ENCODE peak calls at places on chromosomes 2 and 18, in eight cellular contexts. C, O, M, U, V, R, H and A are unnamed samples.

GRCh38 chr18:45254683-45255082 is 360.6 kb upstream of the SLC14A2 start:
- DNase-seq in O (no peak), R (peak), M (no peak), H (peak), U (no peak), V (no peak), C (no peak), A (no peak)

GRCh38 chr2:205806126-205806905 is 124.0 kb downstream of the NRP2 start:
- DNase-seq in R (peak), H (no peak), C (no peak), V (no peak), M (no peak), O (no peak), U (no peak), A (no peak)

GRCh38 chr18:58669731-58670379 is 1.4 kb upstream of the MALT1 start:
- DNase-seq in H (no peak), V (peak), U (peak), M (no peak), C (peak), O (no peak), R (no peak), A (no peak)

GRCh38 chr2:6524678-6525367 is 340.9 kb downstream of the CMPK2 start:
- DNase-seq in H (no peak), M (no peak), C (no peak), V (no peak), O (no peak), U (no peak), R (no peak), A (no peak)

GRCh38 chr2:120576509-120577474 is 158.9 kb upstream of the GLI2 start:
- DNase-seq in U (no peak), R (peak), V (peak), O (no peak), H (peak), M (no peak), C (no peak), A (no peak)

GRCh38 chr2:72933207-72933606 is 15.9 kb downstream of the EMX1 start:
- DNase-seq in V (no peak), U (no peak), O (no peak), H (no peak), R (no peak), M (no peak), C (no peak), A (no peak)

GRCh38 chr2:56047136-56047535 is 123.6 kb upstream of the EFEMP1 start:
- DNase-seq in M (no peak), R (no peak), U (no peak), H (no peak), O (no peak), C (no peak), V (no peak), A (no peak)

GRCh38 chr2:152508446-152508845 is 173.5 kb downstream of the FMNL2 start:
- DNase-seq in R (no peak), H (peak), O (no peak), M (no peak), C (no peak), U (peak), V (peak), A (no peak)

GRCh38 chr18:45626330-45627203 is 11.3 kb downstream of the SLC14A2 start:
- DNase-seq in R (no peak), V (no peak), O (no peak), M (no peak), H (peak), U (peak), C (peak), A (no peak)

GRCh38 chr2:42793314-42794270 is 1.2 kb upstream of the HAAO start:
- DNase-seq in U (peak), C (no peak), V (no peak), R (no peak), M (no peak), H (no peak), O (no peak), A (no peak)

GRCh38 chr2:108615480-108616090 is 81.3 kb downstream of the LIMS1 start:
- DNase-seq in U (no peak), H (no peak), C (no peak), V (no peak), M (no peak), R (no peak), O (no peak), A (no peak)

GRCh38 chr2:203580846-203581245 is 45.7 kb upstream of the RAPH1 start:
- DNase-seq in U (no peak), C (no peak), H (no peak), O (no peak), V (no peak), M (no peak), R (no peak), A (no peak)

GRCh38 chr18:7749510-7749981 is 182.4 kb downstream of the PTPRM start:
- DNase-seq in V (no peak), O (no peak), H (peak), U (no peak), C (no peak), M (no peak), R (no peak), A (no peak)

GRCh38 chr2:151260492-151261239 is 997 bp downstream of the RBM43 start:
- DNase-seq in H (peak), O (peak), C (no peak), V (no peak), M (no peak), U (no peak), R (no peak), A (no peak)

GRCh38 chr18:74949611-74950010 is 259.3 kb downstream of the PTGR3 start:
- DNase-seq in C (no peak), U (peak), R (no peak), V (no peak), H (no peak), M (no peak), O (no peak), A (no peak)

GRCh38 chr2:83730258-83730657 is 728.8 kb downstream of the SUCLG1 start:
- DNase-seq in C (no peak), U (no peak), R (no peak), O (no peak), V (no peak), H (no peak), M (no peak), A (no peak)

GRCh38 chr2:112749755-112750559 is 14.5 kb downstream of the CKAP2L start:
- DNase-seq in C (peak), H (peak), M (peak), O (peak), R (peak), V (no peak), U (peak), A (peak)

GRCh38 chr2:48205137-48205798 is 299.0 kb upstream of the FBXO11 start:
- DNase-seq in M (no peak), O (no peak), V (no peak), C (no peak), U (peak), R (no peak), H (peak), A (no peak)

GRCh38 chr2:239285071-239285931 is 115.5 kb downstream of the HDAC4 start:
- DNase-seq in R (peak), M (peak), H (no peak), O (peak), C (no peak), V (no peak), U (no peak), A (peak)

GRCh38 chr2:191521608-191522208 is 156.2 kb upstream of the NABP1 start:
- DNase-seq in O (no peak), U (no peak), M (no peak), H (peak), V (no peak), C (peak), R (no peak), A (no peak)

GRCh38 chr2:241762933-241763369 is 13.7 kb upstream of the GAL3ST2 start:
- DNase-seq in V (no peak), R (no peak), H (no peak), U (no peak), O (peak), C (no peak), M (no peak), A (peak)

GRCh38 chr2:101493074-101493473 is 18.2 kb upstream of the RFX8 start:
- DNase-seq in R (no peak), U (no peak), V (no peak), C (no peak), H (no peak), M (no peak), O (no peak), A (no peak)

GRCh38 chr2:237498341-237498740 is 11.3 kb downstream of the MLPH start:
- DNase-seq in R (no peak), U (no peak), C (no peak), H (peak), O (no peak), V (no peak), M (no peak), A (no peak)

GRCh38 chr2:63488118-63488713 is 100.1 kb downstream of the WDPCP start:
- DNase-seq in H (peak), M (no peak), C (peak), R (no peak), U (peak), V (no peak), O (no peak), A (peak)

GRCh38 chr2:37552339-37552738 is 119.1 kb downstream of the CDC42EP3 start:
- DNase-seq in M (no peak), U (no peak), R (no peak), C (peak), O (no peak), V (peak), H (no peak), A (no peak)

GRCh38 chr2:36554531-36554930 is 43.4 kb downstream of the FEZ2 start:
- DNase-seq in M (no peak), O (no peak), R (no peak), V (no peak), C (no peak), H (no peak), U (no peak), A (no peak)

GRCh38 chr2:145380436-145381017 is 860.6 kb upstream of the ZEB2 start:
- DNase-seq in M (no peak), H (peak), V (peak), C (peak), U (peak), O (no peak), R (no peak), A (no peak)

GRCh38 chr2:7835693-7836680 is 845.9 kb upstream of the ID2 start:
- DNase-seq in R (no peak), M (no peak), U (no peak), V (no peak), C (no peak), O (no peak), H (no peak), A (peak)

GRCh38 chr2:12083081-12083569 is 336.7 kb downstream of the LPIN1 start:
- DNase-seq in C (no peak), R (no peak), U (no peak), H (no peak), M (no peak), O (no peak), V (no peak), A (no peak)

GRCh38 chr18:46475367-46475752 is 181.7 kb downstream of the LOXHD1 start:
- DNase-seq in U (no peak), M (no peak), H (no peak), R (no peak), O (no peak), C (no peak), V (no peak), A (no peak)

GRCh38 chr18:24199563-24199962 is 60.7 kb downstream of the CABYR start:
- DNase-seq in H (no peak), R (no peak), U (no peak), M (no peak), C (no peak), V (no peak), O (no peak), A (no peak)
- TF ChIP-seq CTCF in H (no peak), R (no peak), U (no peak), M (no peak), C (no peak), V (no peak), O (no peak), A (no peak)

DNA sequence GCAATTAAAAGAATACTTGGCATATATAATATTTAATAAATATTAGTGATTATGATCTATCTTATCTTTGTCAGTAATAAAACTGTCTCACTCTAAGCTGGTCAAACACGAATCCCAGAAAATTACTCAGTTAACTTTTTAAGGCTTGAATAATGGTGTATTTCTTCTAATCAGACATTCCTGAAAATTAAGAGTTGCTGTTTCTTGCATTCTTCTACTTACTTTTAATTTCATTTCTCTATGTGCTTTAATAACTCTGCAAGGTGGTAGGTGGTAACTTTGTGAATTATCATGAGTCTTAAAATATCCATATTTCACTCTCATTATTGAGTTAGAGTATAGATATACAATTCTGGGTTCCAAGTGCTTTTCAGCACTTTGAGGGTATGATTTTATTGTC is 3.1 kb upstream of the SERPINB10 start:
- DNase-seq in V (no peak), U (no peak), M (no peak), C (no peak), O (no peak), R (no peak), H (no peak), A (no peak)
- TF ChIP-seq CTCF in V (no peak), U (no peak), M (no peak), C (no peak), O (no peak), R (no peak), H (no peak), A (no peak)

GRCh38 chr2:128485761-128486639 is 167.3 kb upstream of the HS6ST1 start:
- DNase-seq in V (no peak), U (no peak), C (no peak), H (no peak), O (no peak), M (no peak), R (no peak), A (no peak)

GRCh38 chr2:128488429-128488828 is 169.8 kb upstream of the HS6ST1 start:
- DNase-seq in V (no peak), O (no peak), U (no peak), H (no peak), R (no peak), M (no peak), C (no peak), A (no peak)

GRCh38 chr2:128487650-128488387 is 169.2 kb upstream of the HS6ST1 start:
- DNase-seq in R (no peak), C (no peak), U (no peak), O (no peak), H (no peak), V (peak), M (no peak), A (no peak)

GRCh38 chr2:128489580-128490273 is 171.1 kb upstream of the HS6ST1 start:
- DNase-seq in C (no peak), H (no peak), U (no peak), V (peak), M (no peak), O (no peak), R (no peak), A (no peak)

GRCh38 chr2:128486640-128487375 is 168.1 kb upstream of the HS6ST1 start:
- DNase-seq in O (no peak), V (no peak), R (no peak), C (no peak), M (no peak), U (no peak), H (no peak), A (no peak)
- TF ChIP-seq CTCF in O (no peak), V (no peak), R (no peak), C (no peak), M (no peak), U (no peak), H (no peak), A (no peak)

GRCh38 chr18:41131050-41131449 is 824.0 kb upstream of the PIK3C3 start:
- DNase-seq in R (no peak), O (no peak), H (no peak), M (no peak), U (no peak), C (no peak), V (no peak), A (no peak)
- TF ChIP-seq CTCF in R (no peak), O (no peak), H (no peak), M (no peak), U (no peak), C (no peak), V (no peak), A (no peak)

GRCh38 chr2:33670392-33670937 is 71.4 kb upstream of the FAM98A start:
- DNase-seq in R (no peak), H (no peak), M (no peak), C (no peak), U (no peak), V (no peak), O (no peak), A (no peak)
- TF ChIP-seq CTCF in R (no peak), H (peak), M (no peak), C (no peak), U (no peak), V (peak), O (no peak), A (no peak)

GRCh38 chr18:10076502-10077030 is 162.8 kb downstream of the VAPA start:
- DNase-seq in H (no peak), M (no peak), V (peak), O (no peak), C (no peak), U (no peak), R (no peak), A (no peak)
- TF ChIP-seq CTCF in H (no peak), M (no peak), V (no peak), O (no peak), C (no peak), U (peak), R (no peak), A (no peak)

GRCh38 chr2:158724803-158725271 is 70.3 kb upstream of the DAPL1 start:
- DNase-seq in U (no peak), M (no peak), O (no peak), R (no peak), V (peak), C (peak), H (no peak), A (no peak)

GRCh38 chr2:158723921-158724802 is 71.0 kb upstream of the DAPL1 start:
- DNase-seq in O (no peak), H (no peak), U (no peak), C (no peak), M (no peak), R (no peak), V (peak), A (no peak)

GRCh38 chr2:158725496-158725895 is 69.6 kb upstream of the DAPL1 start:
- DNase-seq in O (no peak), U (no peak), H (no peak), M (no peak), V (peak), C (no peak), R (no peak), A (no peak)

GRCh38 chr2:158722266-158723105 is 72.6 kb upstream of the DAPL1 start:
- DNase-seq in C (no peak), R (no peak), M (no peak), H (no peak), U (no peak), O (no peak), V (no peak), A (no peak)

GRCh38 chr2:158723311-158723838 is 71.7 kb upstream of the DAPL1 start:
- DNase-seq in H (no peak), R (no peak), V (peak), C (no peak), M (no peak), U (no peak), O (no peak), A (no peak)
- TF ChIP-seq CTCF in H (no peak), R (no peak), V (no peak), C (no peak), M (no peak), U (no peak), O (no peak), A (no peak)

DNA sequence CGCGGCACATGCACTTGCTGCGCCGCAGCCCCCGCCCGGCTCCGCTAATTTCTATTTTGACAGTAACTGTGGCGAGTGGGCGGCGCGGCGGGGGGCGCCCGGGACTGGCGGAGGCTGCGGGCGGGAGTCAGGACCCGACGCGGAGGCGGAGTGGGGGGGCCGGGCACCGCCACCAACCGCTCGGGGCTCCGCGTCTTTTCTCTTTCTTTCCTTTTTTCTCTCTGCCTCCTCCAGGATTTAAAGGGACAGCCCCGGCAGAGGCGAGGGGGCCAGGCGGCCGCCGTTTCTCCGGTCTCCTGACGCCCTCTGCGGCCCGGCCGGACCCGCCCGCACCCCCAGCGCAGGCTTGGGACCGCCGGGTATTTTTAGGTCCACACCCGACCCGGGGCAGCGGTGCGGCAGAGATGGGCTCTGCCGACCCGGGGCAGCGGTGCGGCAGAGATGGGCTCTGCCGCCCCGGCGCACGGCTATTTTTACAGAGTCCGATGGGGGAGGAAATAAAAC is 460 bp upstream of the ZBTB7C start:
- DNase-seq in R (peak), H (peak), U (no peak), M (no peak), V (no peak), C (no peak), O (no peak), A (peak)
- TF ChIP-seq CTCF in R (no peak), H (no peak), U (no peak), M (no peak), V (peak), C (peak), O (no peak), A (no peak)

DNA sequence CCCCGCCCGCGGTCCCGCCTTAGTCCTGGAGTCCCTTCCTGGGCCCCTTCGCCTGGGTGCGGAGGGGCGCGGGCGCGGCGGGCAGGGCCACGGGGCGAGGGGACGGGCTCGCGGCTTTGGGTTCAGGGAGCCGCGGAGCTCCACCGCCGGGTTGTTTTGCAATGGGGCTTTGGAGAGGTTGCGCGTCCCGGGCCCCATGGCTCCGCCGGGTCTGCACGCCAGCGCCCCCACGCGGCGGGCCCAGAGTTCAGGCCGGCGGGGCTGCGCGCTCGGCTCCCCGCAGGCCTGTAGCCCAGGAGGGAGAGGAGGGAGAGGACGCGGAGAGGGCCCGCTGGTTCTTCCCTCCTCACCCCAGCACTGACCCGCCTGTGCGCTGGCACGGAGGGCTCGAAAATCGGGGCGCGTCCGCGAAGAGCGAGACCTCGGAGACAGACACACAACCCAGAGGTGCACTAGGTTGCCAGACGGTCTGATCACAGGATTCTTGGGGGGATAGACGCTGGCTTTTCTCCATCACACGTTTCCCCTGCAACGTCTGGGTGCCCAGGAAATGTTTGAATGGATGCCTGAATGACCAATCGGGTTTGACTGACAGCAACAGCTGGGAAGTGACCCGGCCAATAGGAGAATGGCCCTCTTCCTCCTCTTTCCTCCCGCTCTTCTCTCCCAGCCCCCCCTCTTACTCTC is 4.9 kb upstream of the SIX2 start:
- DNase-seq in M (no peak), C (peak), O (no peak), H (peak), R (peak), U (peak), V (no peak), A (peak)
- TF ChIP-seq CTCF in M (peak), C (peak), O (no peak), H (peak), R (peak), U (peak), V (peak), A (peak)

GRCh38 chr2:217822296-217823252 is 180.2 kb downstream of the TNS1 start:
- DNase-seq in C (peak), O (no peak), R (peak), U (no peak), M (no peak), V (no peak), H (peak), A (no peak)
- TF ChIP-seq CTCF in C (no peak), O (no peak), R (no peak), U (peak), M (no peak), V (no peak), H (peak), A (no peak)